ENCODE peak calls at places on chromosomes 4 and X, in nine cellular contexts. H, O, A, R, I, Z, M, Y and Q are unnamed samples.

GRCh38 chr4:114386637-114387233 is 211.9 kb upstream of the UGT8 start:
- DNase-seq in H (no peak), O (peak), A (no peak), R (no peak), I (peak), Z (peak), M (peak), Y (no peak), Q (peak)

GRCh38 chr4:77193046-77193445 is 36.0 kb downstream of the CCNG2 start:
- DNase-seq in H (no peak), O (no peak), A (no peak), R (no peak), I (no peak), Z (no peak), M (no peak), Y (no peak), Q (no peak)

GRCh38 chrX:13305091-13305490 is 14.8 kb downstream of the ATXN3L start:
- DNase-seq in H (no peak), O (no peak), A (no peak), R (no peak), I (no peak), Z (no peak), M (no peak), Y (no peak), Q (no peak)

GRCh38 chrX:2965965-2966364 is 36.8 kb upstream of the ARSD start:
- DNase-seq in H (no peak), O (no peak), A (no peak), R (peak), I (no peak), Z (no peak), M (no peak), Y (no peak), Q (no peak)

GRCh38 chr4:161486454-161486853 is 677.3 kb downstream of the FSTL5 start:
- DNase-seq in H (no peak), O (no peak), A (no peak), R (no peak), I (no peak), Z (no peak), M (no peak), Y (no peak), Q (no peak)

GRCh38 chr4:190016369-190017289 is 10.4 kb downstream of the FRG2 start:
- DNase-seq in H (no peak), O (no peak), A (no peak), R (peak), I (no peak), Z (no peak), M (no peak), Y (no peak), Q (no peak)

GRCh38 chr4:177505171-177505615 is 63.0 kb upstream of the AGA start:
- DNase-seq in H (no peak), O (no peak), A (no peak), R (no peak), I (no peak), Z (no peak), M (no peak), Y (no peak), Q (no peak)

GRCh38 chr4:864456-865120 is 38.7 kb upstream of the CPLX1 start:
- DNase-seq in H (no peak), O (no peak), A (no peak), R (no peak), I (no peak), Z (no peak), M (no peak), Y (no peak), Q (no peak)

GRCh38 chr4:43089730-43090129 is 197.2 kb downstream of the GRXCR1 start:
- DNase-seq in H (no peak), O (no peak), A (no peak), R (no peak), I (peak), Z (no peak), M (no peak), Y (no peak), Q (peak)

GRCh38 chr4:3657917-3658913 is 108.0 kb upstream of the ADRA2C start:
- DNase-seq in H (no peak), O (peak), A (no peak), R (no peak), I (peak), Z (peak), M (no peak), Y (no peak), Q (peak)

GRCh38 chrX:2707334-2707760 is 16.3 kb downstream of the CD99 start:
- DNase-seq in H (no peak), O (peak), A (peak), R (peak), I (peak), Z (peak), M (peak), Y (peak), Q (peak)

GRCh38 chrX:111823068-111823467 is 52.9 kb upstream of the TRPC5OS start:
- DNase-seq in H (no peak), O (no peak), A (no peak), R (peak), I (no peak), Z (no peak), M (peak), Y (no peak), Q (peak)

GRCh38 chr4:48081196-48081595 is 52.9 kb downstream of the TXK start:
- DNase-seq in H (no peak), O (no peak), A (no peak), R (no peak), I (peak), Z (no peak), M (no peak), Y (no peak), Q (peak)

GRCh38 chrX:34629572-34629971 is 27.5 kb downstream of the TMEM47 start:
- DNase-seq in H (no peak), O (peak), A (no peak), R (no peak), I (peak), Z (no peak), M (no peak), Y (no peak), Q (no peak)

GRCh38 chrX:372856-373640 is 13.7 kb downstream of the PPP2R3B start:
- DNase-seq in H (no peak), O (peak), A (no peak), R (no peak), I (peak), Z (no peak), M (no peak), Y (no peak), Q (peak)

GRCh38 chr4:76883147-76883546 is 14.8 kb downstream of the SOWAHB start:
- DNase-seq in H (no peak), O (peak), A (no peak), R (no peak), I (peak), Z (no peak), M (no peak), Y (no peak), Q (peak)

GRCh38 chr4:41212221-41213203 is 1.8 kb downstream of the APBB2 start:
- DNase-seq in H (no peak), O (peak), A (no peak), R (peak), I (peak), Z (peak), M (peak), Y (peak), Q (peak)

GRCh38 chr4:153228512-153229145 is 24.4 kb downstream of the TRIM2 start:
- DNase-seq in H (no peak), O (no peak), A (no peak), R (no peak), I (peak), Z (no peak), M (no peak), Y (no peak), Q (no peak)

GRCh38 chr4:53490965-53491622 is 100.2 kb downstream of the LNX1 start:
- DNase-seq in H (no peak), O (peak), A (no peak), R (no peak), I (peak), Z (peak), M (peak), Y (no peak), Q (peak)